ENCODE peak calls at places on chromosome 1, in ten cellular contexts. One of them, this sample, is unnamed.

GRCh38 chr1:219412772-219413171 is 200.1 kb downstream of the ZC3H11B start:
- DNase-seq in upper lobe of left lung: no peak
- DNase-seq in progenitor cell of endocrine pancreas: no peak
- DNase-seq in cardiac muscle cell: peak
- DNase-seq in choroid plexus epithelial cell: no peak
- DNase-seq in foreskin keratinocyte: no peak
- DNase-seq in stomach: no peak
- DNase-seq in omental fat pad: no peak
- DNase-seq in spleen: no peak
- DNase-seq in fibroblast of lung: no peak
- DNase-seq in this sample: no peak

GRCh38 chr1:36248250-36248894 is 24.1 kb downstream of the THRAP3 start:
- DNase-seq in upper lobe of left lung: peak
- DNase-seq in progenitor cell of endocrine pancreas: no peak
- DNase-seq in cardiac muscle cell: peak
- DNase-seq in choroid plexus epithelial cell: peak
- DNase-seq in foreskin keratinocyte: peak
- DNase-seq in stomach: peak
- DNase-seq in omental fat pad: peak
- DNase-seq in spleen: no peak
- DNase-seq in fibroblast of lung: peak
- DNase-seq in this sample: no peak

GRCh38 chr1:40438391-40439015 is 11.8 kb upstream of the ZFP69B start:
- DNase-seq in upper lobe of left lung: no peak
- DNase-seq in progenitor cell of endocrine pancreas: no peak
- DNase-seq in cardiac muscle cell: peak
- DNase-seq in choroid plexus epithelial cell: peak
- DNase-seq in foreskin keratinocyte: peak
- DNase-seq in stomach: no peak
- DNase-seq in omental fat pad: no peak
- DNase-seq in spleen: no peak
- DNase-seq in fibroblast of lung: peak
- DNase-seq in this sample: no peak

GRCh38 chr1:89464008-89464407 is 60.6 kb upstream of the LRRC8B start:
- DNase-seq in upper lobe of left lung: no peak
- DNase-seq in progenitor cell of endocrine pancreas: no peak
- DNase-seq in cardiac muscle cell: no peak
- DNase-seq in choroid plexus epithelial cell: no peak
- DNase-seq in foreskin keratinocyte: peak
- DNase-seq in stomach: no peak
- DNase-seq in omental fat pad: no peak
- DNase-seq in spleen: no peak
- DNase-seq in fibroblast of lung: no peak
- DNase-seq in this sample: no peak

GRCh38 chr1:112710586-112710985 is 3.7 kb upstream of the RHOC start:
- DNase-seq in upper lobe of left lung: no peak
- DNase-seq in progenitor cell of endocrine pancreas: no peak
- DNase-seq in cardiac muscle cell: no peak
- DNase-seq in choroid plexus epithelial cell: no peak
- DNase-seq in foreskin keratinocyte: no peak
- DNase-seq in stomach: no peak
- DNase-seq in omental fat pad: no peak
- DNase-seq in spleen: peak
- DNase-seq in fibroblast of lung: no peak
- DNase-seq in this sample: no peak

GRCh38 chr1:23576338-23577055 is 17.2 kb upstream of the ID3 start:
- DNase-seq in upper lobe of left lung: no peak
- DNase-seq in progenitor cell of endocrine pancreas: no peak
- DNase-seq in cardiac muscle cell: no peak
- DNase-seq in choroid plexus epithelial cell: peak
- DNase-seq in foreskin keratinocyte: no peak
- DNase-seq in stomach: no peak
- DNase-seq in omental fat pad: no peak
- DNase-seq in spleen: no peak
- DNase-seq in fibroblast of lung: no peak
- DNase-seq in this sample: no peak

GRCh38 chr1:226185153-226186036 is 1.1 kb downstream of the ACBD3 start:
- DNase-seq in upper lobe of left lung: no peak
- DNase-seq in progenitor cell of endocrine pancreas: no peak
- DNase-seq in cardiac muscle cell: peak
- DNase-seq in choroid plexus epithelial cell: peak
- DNase-seq in foreskin keratinocyte: peak
- DNase-seq in stomach: no peak
- DNase-seq in omental fat pad: no peak
- DNase-seq in spleen: no peak
- DNase-seq in fibroblast of lung: peak
- DNase-seq in this sample: no peak

GRCh38 chr1:39082140-39082799 is 56.1 kb downstream of the NDUFS5 start:
- DNase-seq in upper lobe of left lung: no peak
- DNase-seq in progenitor cell of endocrine pancreas: no peak
- DNase-seq in cardiac muscle cell: no peak
- DNase-seq in choroid plexus epithelial cell: no peak
- DNase-seq in foreskin keratinocyte: no peak
- DNase-seq in stomach: no peak
- DNase-seq in omental fat pad: no peak
- DNase-seq in spleen: peak
- DNase-seq in fibroblast of lung: no peak
- DNase-seq in this sample: no peak

GRCh38 chr1:6393400-6394187 is at the start of gene ACOT7:
- DNase-seq in upper lobe of left lung: peak
- DNase-seq in progenitor cell of endocrine pancreas: peak
- DNase-seq in cardiac muscle cell: peak
- DNase-seq in choroid plexus epithelial cell: peak
- DNase-seq in foreskin keratinocyte: peak
- DNase-seq in stomach: peak
- DNase-seq in omental fat pad: peak
- DNase-seq in spleen: peak
- DNase-seq in fibroblast of lung: peak
- DNase-seq in this sample: peak
- TF ChIP-seq CTCF in upper lobe of left lung: no peak
- TF ChIP-seq CTCF in progenitor cell of endocrine pancreas: no peak
- TF ChIP-seq CTCF in cardiac muscle cell: peak
- TF ChIP-seq CTCF in choroid plexus epithelial cell: peak
- TF ChIP-seq CTCF in foreskin keratinocyte: peak
- TF ChIP-seq CTCF in stomach: no peak
- TF ChIP-seq CTCF in omental fat pad: no peak
- TF ChIP-seq CTCF in spleen: peak
- TF ChIP-seq CTCF in fibroblast of lung: peak
- TF ChIP-seq CTCF in this sample: no peak

DNA sequence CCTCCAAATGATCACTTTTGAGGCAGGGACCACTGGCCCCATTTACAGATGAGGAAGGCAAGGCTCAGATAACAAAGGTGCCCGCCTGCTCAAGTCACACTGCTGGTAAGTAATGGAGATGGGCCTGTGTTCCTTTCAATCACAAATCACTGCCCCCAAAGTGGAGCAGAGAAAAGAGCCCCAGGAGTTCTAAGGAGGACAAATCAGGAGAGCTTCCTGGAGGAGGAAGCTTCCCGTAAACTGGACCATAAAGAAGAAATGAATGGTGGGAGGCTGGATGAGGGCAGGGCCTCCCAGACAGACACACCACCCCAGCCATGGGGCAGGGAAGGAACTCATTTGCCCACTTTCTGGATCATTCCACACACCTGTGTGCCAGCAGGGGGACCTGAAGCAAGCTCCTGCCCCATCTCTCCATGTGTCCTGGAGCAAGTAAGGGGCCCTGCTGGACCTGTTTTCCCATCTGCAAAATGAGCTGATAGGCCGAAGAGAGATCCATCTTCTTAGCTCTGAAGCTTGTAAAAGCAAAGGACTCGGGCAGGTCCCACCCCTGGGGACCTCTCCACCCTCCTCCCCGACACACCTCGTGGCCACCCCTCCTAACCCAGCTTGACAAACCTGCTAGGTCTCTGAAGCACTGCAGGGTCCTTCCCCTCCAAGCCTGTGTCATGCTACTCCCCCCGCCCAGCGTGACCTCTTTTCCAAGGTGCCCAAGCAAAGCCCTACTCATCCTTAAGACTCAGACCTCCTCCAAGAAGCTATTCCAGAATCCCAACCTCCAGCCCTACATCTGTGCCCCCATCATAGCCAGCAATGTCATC is 5.5 kb downstream of the LAPTM5 start:
- DNase-seq in upper lobe of left lung: no peak
- DNase-seq in progenitor cell of endocrine pancreas: no peak
- DNase-seq in cardiac muscle cell: no peak
- DNase-seq in choroid plexus epithelial cell: no peak
- DNase-seq in foreskin keratinocyte: no peak
- DNase-seq in stomach: no peak
- DNase-seq in omental fat pad: no peak
- DNase-seq in spleen: peak
- DNase-seq in fibroblast of lung: no peak
- DNase-seq in this sample: no peak
- TF ChIP-seq CTCF in upper lobe of left lung: no peak
- TF ChIP-seq CTCF in progenitor cell of endocrine pancreas: no peak
- TF ChIP-seq CTCF in cardiac muscle cell: no peak
- TF ChIP-seq CTCF in choroid plexus epithelial cell: no peak
- TF ChIP-seq CTCF in foreskin keratinocyte: no peak
- TF ChIP-seq CTCF in stomach: no peak
- TF ChIP-seq CTCF in omental fat pad: no peak
- TF ChIP-seq CTCF in spleen: no peak
- TF ChIP-seq CTCF in fibroblast of lung: no peak
- TF ChIP-seq CTCF in this sample: no peak

DNA sequence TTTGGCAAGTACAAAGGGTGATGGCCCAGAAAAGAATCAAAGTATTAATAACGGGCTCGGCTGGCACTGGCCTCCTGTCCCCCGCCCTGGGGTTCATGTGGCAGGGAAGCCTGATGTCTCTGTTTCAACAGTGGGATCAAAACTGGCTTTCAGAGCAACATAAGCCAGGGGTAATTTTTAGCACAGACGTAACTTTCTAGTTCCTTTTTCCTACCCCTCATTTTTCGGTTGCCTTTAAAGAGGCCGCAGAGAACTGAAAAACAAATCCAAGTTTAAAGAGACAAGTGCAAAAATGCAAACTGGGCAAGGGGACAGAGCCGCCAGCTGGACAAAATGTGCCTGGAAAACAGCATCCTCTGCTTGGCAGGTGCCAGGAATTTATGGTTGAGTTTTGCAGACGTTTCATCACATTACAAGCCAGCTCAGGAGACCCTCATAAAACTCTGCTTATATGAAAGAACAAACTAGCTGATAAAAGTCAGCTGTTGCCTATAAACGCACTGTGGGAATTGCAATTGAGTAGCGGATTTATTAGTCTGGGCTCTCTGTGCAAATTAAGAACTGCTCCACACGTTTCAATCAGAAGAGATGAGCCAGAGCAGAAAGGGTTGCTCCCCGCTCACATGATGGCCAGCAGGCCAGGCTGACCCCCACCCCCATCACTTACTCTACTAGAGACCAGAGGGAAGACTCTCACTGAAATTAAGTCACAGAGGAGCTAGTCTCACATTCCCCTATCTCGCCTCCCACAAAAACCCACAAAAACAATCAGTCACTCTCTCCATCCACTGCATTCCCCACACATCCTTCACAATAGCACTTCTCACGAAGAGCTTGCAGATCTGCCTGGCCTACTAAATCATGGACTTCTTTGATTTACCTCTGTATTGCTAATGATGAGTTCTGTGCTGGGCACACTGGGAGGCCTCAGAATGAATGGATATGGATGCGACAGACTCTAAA is 15.8 kb upstream of the CDCA8 start:
- DNase-seq in upper lobe of left lung: no peak
- DNase-seq in progenitor cell of endocrine pancreas: no peak
- DNase-seq in cardiac muscle cell: no peak
- DNase-seq in choroid plexus epithelial cell: no peak
- DNase-seq in foreskin keratinocyte: no peak
- DNase-seq in stomach: no peak
- DNase-seq in omental fat pad: no peak
- DNase-seq in spleen: no peak
- DNase-seq in fibroblast of lung: no peak
- DNase-seq in this sample: no peak
- TF ChIP-seq CTCF in upper lobe of left lung: no peak
- TF ChIP-seq CTCF in progenitor cell of endocrine pancreas: no peak
- TF ChIP-seq CTCF in cardiac muscle cell: no peak
- TF ChIP-seq CTCF in choroid plexus epithelial cell: no peak
- TF ChIP-seq CTCF in foreskin keratinocyte: no peak
- TF ChIP-seq CTCF in stomach: no peak
- TF ChIP-seq CTCF in omental fat pad: no peak
- TF ChIP-seq CTCF in spleen: no peak
- TF ChIP-seq CTCF in fibroblast of lung: no peak
- TF ChIP-seq CTCF in this sample: no peak

GRCh38 chr1:181506563-181507353 is 23.4 kb downstream of the CACNA1E start:
- DNase-seq in upper lobe of left lung: no peak
- DNase-seq in progenitor cell of endocrine pancreas: no peak
- DNase-seq in cardiac muscle cell: no peak
- DNase-seq in choroid plexus epithelial cell: no peak
- DNase-seq in foreskin keratinocyte: no peak
- DNase-seq in stomach: no peak
- DNase-seq in omental fat pad: no peak
- DNase-seq in spleen: no peak
- DNase-seq in fibroblast of lung: no peak
- DNase-seq in this sample: no peak

GRCh38 chr1:181503130-181503810 is 20.0 kb downstream of the CACNA1E start:
- DNase-seq in upper lobe of left lung: no peak
- DNase-seq in progenitor cell of endocrine pancreas: no peak
- DNase-seq in cardiac muscle cell: no peak
- DNase-seq in choroid plexus epithelial cell: no peak
- DNase-seq in foreskin keratinocyte: peak
- DNase-seq in stomach: no peak
- DNase-seq in omental fat pad: no peak
- DNase-seq in spleen: no peak
- DNase-seq in fibroblast of lung: peak
- DNase-seq in this sample: no peak

GRCh38 chr1:181508486-181509165 is 25.3 kb downstream of the CACNA1E start:
- DNase-seq in upper lobe of left lung: no peak
- DNase-seq in progenitor cell of endocrine pancreas: no peak
- DNase-seq in cardiac muscle cell: no peak
- DNase-seq in choroid plexus epithelial cell: no peak
- DNase-seq in foreskin keratinocyte: no peak
- DNase-seq in stomach: no peak
- DNase-seq in omental fat pad: no peak
- DNase-seq in spleen: no peak
- DNase-seq in fibroblast of lung: no peak
- DNase-seq in this sample: no peak

GRCh38 chr1:181501612-181502011 is 18.3 kb downstream of the CACNA1E start:
- DNase-seq in upper lobe of left lung: no peak
- DNase-seq in progenitor cell of endocrine pancreas: no peak
- DNase-seq in cardiac muscle cell: no peak
- DNase-seq in choroid plexus epithelial cell: no peak
- DNase-seq in foreskin keratinocyte: no peak
- DNase-seq in stomach: no peak
- DNase-seq in omental fat pad: no peak
- DNase-seq in spleen: no peak
- DNase-seq in fibroblast of lung: no peak
- DNase-seq in this sample: no peak

DNA sequence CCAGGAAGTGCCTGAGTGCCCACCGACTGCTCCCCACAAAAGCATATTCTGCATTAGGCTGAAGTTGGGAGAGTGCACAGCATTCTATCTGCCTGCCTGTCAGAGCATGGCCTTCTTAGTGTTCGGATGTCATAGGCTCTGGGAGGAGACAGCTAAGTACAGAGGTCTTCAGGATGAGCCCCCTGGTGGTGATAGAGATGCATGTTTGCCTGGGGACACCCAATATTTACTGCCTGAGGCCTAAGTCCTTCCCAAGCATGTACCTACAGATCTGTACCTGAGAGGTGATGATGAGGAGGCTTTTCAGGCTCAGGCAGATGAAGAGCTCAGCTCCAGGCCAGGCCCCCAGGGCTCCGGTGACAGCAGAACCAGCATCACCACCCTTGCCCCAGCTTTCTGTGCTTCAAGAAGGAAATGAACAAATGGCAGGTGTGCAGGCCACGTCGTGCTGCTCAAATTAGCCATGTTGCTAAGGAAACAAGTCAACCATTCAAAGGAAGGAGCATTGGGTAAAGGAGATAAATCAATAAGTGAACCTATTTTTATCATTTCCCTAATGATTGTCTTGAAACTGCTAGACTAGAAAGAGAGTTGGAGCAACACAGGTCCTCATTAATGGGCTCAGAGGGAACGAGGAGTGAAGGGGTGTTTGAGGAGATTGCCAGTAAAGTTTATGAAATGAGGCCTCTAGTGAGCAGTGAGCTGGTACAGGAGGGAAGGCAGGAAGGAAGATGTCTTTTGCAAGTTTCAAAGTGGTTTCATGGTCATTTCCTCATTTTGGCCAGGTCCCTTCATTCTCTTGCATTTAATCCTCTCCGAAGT is 21.2 kb downstream of the CACNA1E start:
- DNase-seq in upper lobe of left lung: no peak
- DNase-seq in progenitor cell of endocrine pancreas: no peak
- DNase-seq in cardiac muscle cell: peak
- DNase-seq in choroid plexus epithelial cell: peak
- DNase-seq in foreskin keratinocyte: no peak
- DNase-seq in stomach: no peak
- DNase-seq in omental fat pad: no peak
- DNase-seq in spleen: peak
- DNase-seq in fibroblast of lung: no peak
- DNase-seq in this sample: no peak
- TF ChIP-seq CTCF in upper lobe of left lung: no peak
- TF ChIP-seq CTCF in progenitor cell of endocrine pancreas: peak
- TF ChIP-seq CTCF in cardiac muscle cell: peak
- TF ChIP-seq CTCF in choroid plexus epithelial cell: peak
- TF ChIP-seq CTCF in foreskin keratinocyte: peak
- TF ChIP-seq CTCF in stomach: no peak
- TF ChIP-seq CTCF in omental fat pad: no peak
- TF ChIP-seq CTCF in spleen: no peak
- TF ChIP-seq CTCF in fibroblast of lung: peak
- TF ChIP-seq CTCF in this sample: peak

This sample was measured in type B pancreatic cell.